ENCODE peak calls at places on chromosomes 11 and 22, in five cellular contexts. One of them, this sample, is unnamed.

GRCh38 chr11:104895619-104896018 is 2.6 kb downstream of the CASP12 start:
- DNase-seq in neural progenitor cell: no peak
- DNase-seq in Peyer's patch: no peak
- DNase-seq in psoas muscle: no peak
- DNase-seq in mammary epithelial cell: no peak
- DNase-seq in this sample: no peak

GRCh38 chr22:39302431-39302960 is 16.9 kb downstream of the RPL3 start:
- DNase-seq in psoas muscle: no peak
- DNase-seq in neural progenitor cell: no peak
- DNase-seq in Peyer's patch: no peak
- DNase-seq in mammary epithelial cell: no peak
- DNase-seq in this sample: no peak

GRCh38 chr11:62665075-62665629 is at the start of the genes C11orf98 and CSKMT:
- DNase-seq in neural progenitor cell: peak; percentile 96
- DNase-seq in Peyer's patch: peak; percentile 94
- DNase-seq in psoas muscle: peak; percentile 94
- DNase-seq in mammary epithelial cell: peak; percentile 91
- DNase-seq in this sample: peak; percentile 97

GRCh38 chr22:30398685-30399680 is 2.2 kb downstream of the SEC14L2 start:
- DNase-seq in mammary epithelial cell: peak; percentile 52
- DNase-seq in neural progenitor cell: no peak
- DNase-seq in psoas muscle: no peak
- DNase-seq in Peyer's patch: no peak
- DNase-seq in this sample: no peak

GRCh38 chr11:104090767-104091166 is 54.3 kb downstream of the DDI1 start:
- DNase-seq in psoas muscle: no peak
- DNase-seq in mammary epithelial cell: no peak
- DNase-seq in neural progenitor cell: peak; percentile 2
- DNase-seq in Peyer's patch: no peak
- DNase-seq in this sample: no peak

GRCh38 chr11:88206746-88207145 is 31.5 kb upstream of the RAB38 start:
- DNase-seq in psoas muscle: no peak
- DNase-seq in neural progenitor cell: no peak
- DNase-seq in Peyer's patch: no peak
- DNase-seq in mammary epithelial cell: peak; percentile 67
- DNase-seq in this sample: no peak

GRCh38 chr11:92240946-92241345 is 16.3 kb downstream of the FAT3 start:
- DNase-seq in Peyer's patch: no peak
- DNase-seq in mammary epithelial cell: no peak
- DNase-seq in neural progenitor cell: peak; percentile 72
- DNase-seq in psoas muscle: no peak
- DNase-seq in this sample: no peak

GRCh38 chr11:11349870-11350325 is 3.2 kb downstream of the CSNK2A3 start:
- DNase-seq in psoas muscle: no peak
- DNase-seq in neural progenitor cell: no peak
- DNase-seq in mammary epithelial cell: no peak
- DNase-seq in Peyer's patch: no peak
- DNase-seq in this sample: no peak

GRCh38 chr11:120285256-120285655 is 39.8 kb upstream of the TLCD5 start:
- DNase-seq in mammary epithelial cell: no peak
- DNase-seq in Peyer's patch: no peak
- DNase-seq in neural progenitor cell: no peak
- DNase-seq in psoas muscle: no peak
- DNase-seq in this sample: no peak

GRCh38 chr11:125552927-125553326 is 16.4 kb upstream of the EI24 start:
- DNase-seq in psoas muscle: no peak
- DNase-seq in neural progenitor cell: no peak
- DNase-seq in Peyer's patch: no peak
- DNase-seq in mammary epithelial cell: no peak
- DNase-seq in this sample: no peak

GRCh38 chr11:18374956-18375355 is 19.4 kb upstream of the LDHA start:
- DNase-seq in neural progenitor cell: no peak
- DNase-seq in psoas muscle: no peak
- DNase-seq in mammary epithelial cell: no peak
- DNase-seq in Peyer's patch: no peak
- DNase-seq in this sample: no peak

GRCh38 chr22:47071812-47072641 is 309.6 kb downstream of the TBC1D22A start:
- DNase-seq in neural progenitor cell: no peak
- DNase-seq in psoas muscle: no peak
- DNase-seq in Peyer's patch: no peak
- DNase-seq in mammary epithelial cell: no peak
- DNase-seq in this sample: no peak

GRCh38 chr11:114610984-114611944 is 15.7 kb upstream of the NXPE4 start:
- DNase-seq in mammary epithelial cell: no peak
- DNase-seq in neural progenitor cell: no peak
- DNase-seq in Peyer's patch: no peak
- DNase-seq in psoas muscle: no peak
- DNase-seq in this sample: no peak

GRCh38 chr22:46829140-46829891 is 66.9 kb downstream of the TBC1D22A start:
- DNase-seq in Peyer's patch: no peak
- DNase-seq in psoas muscle: no peak
- DNase-seq in neural progenitor cell: no peak
- DNase-seq in mammary epithelial cell: peak; percentile 42
- DNase-seq in this sample: no peak

GRCh38 chr22:20437253-20438065 is at the start of gene SCARF2:
- DNase-seq in mammary epithelial cell: no peak
- DNase-seq in psoas muscle: peak; percentile 71
- DNase-seq in neural progenitor cell: peak; percentile 81
- DNase-seq in Peyer's patch: no peak
- DNase-seq in this sample: peak; percentile 83

GRCh38 chr11:8389034-8389996 is 125.6 kb upstream of the LMO1 start:
- DNase-seq in neural progenitor cell: peak; percentile 18
- DNase-seq in Peyer's patch: no peak
- DNase-seq in psoas muscle: no peak
- DNase-seq in mammary epithelial cell: no peak
- DNase-seq in this sample: no peak

GRCh38 chr11:46271875-46272815 is 5.3 kb upstream of the CREB3L1 start:
- DNase-seq in Peyer's patch: no peak
- DNase-seq in mammary epithelial cell: no peak
- DNase-seq in neural progenitor cell: no peak
- DNase-seq in psoas muscle: no peak
- DNase-seq in this sample: no peak

GRCh38 chr11:98616256-98616655 is 404.5 kb upstream of the CNTN5 start:
- DNase-seq in Peyer's patch: no peak
- DNase-seq in psoas muscle: no peak
- DNase-seq in neural progenitor cell: peak; percentile 6
- DNase-seq in mammary epithelial cell: no peak
- DNase-seq in this sample: no peak

GRCh38 chr11:36296925-36297604 is 977 bp downstream of the PRR5L start:
- DNase-seq in neural progenitor cell: no peak
- DNase-seq in Peyer's patch: no peak
- DNase-seq in mammary epithelial cell: no peak
- DNase-seq in psoas muscle: no peak
- DNase-seq in this sample: no peak

DNA sequence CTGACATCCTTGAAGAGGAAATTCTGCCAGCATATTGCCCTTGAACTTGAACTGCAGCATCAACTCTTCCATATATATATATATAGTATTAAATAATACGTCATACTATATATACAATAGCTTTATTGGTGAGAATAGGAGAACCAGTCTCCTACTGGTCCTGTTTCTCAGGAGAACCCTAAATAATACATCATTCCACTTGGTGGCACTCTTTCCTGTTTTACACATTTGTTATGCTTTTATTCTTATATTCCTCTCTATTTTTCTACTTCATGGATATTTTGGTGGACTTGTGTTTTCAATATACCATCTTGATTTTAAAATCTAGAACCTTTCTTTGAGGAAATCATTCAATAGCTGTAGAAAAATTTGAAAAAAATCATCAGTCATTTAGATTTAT is 193.3 kb downstream of the TRPC6 start:
- DNase-seq in mammary epithelial cell: no peak
- DNase-seq in Peyer's patch: no peak
- DNase-seq in neural progenitor cell: no peak
- DNase-seq in psoas muscle: no peak
- DNase-seq in this sample: no peak
- TF ChIP-seq CTCF in mammary epithelial cell: peak; percentile 18
- TF ChIP-seq CTCF in Peyer's patch: no peak
- TF ChIP-seq CTCF in neural progenitor cell: peak; percentile 36
- TF ChIP-seq CTCF in psoas muscle: no peak
- TF ChIP-seq CTCF in this sample: no peak

GRCh38 chr22:45677060-45677459 is 5.4 kb downstream of the ATXN10 start:
- DNase-seq in psoas muscle: no peak
- DNase-seq in Peyer's patch: no peak
- DNase-seq in mammary epithelial cell: no peak
- DNase-seq in neural progenitor cell: no peak
- DNase-seq in this sample: no peak

GRCh38 chr22:45682069-45682468 is 10.4 kb downstream of the ATXN10 start:
- DNase-seq in Peyer's patch: no peak
- DNase-seq in psoas muscle: no peak
- DNase-seq in mammary epithelial cell: no peak
- DNase-seq in neural progenitor cell: no peak
- DNase-seq in this sample: no peak

GRCh38 chr22:45680932-45681700 is 9.5 kb downstream of the ATXN10 start:
- DNase-seq in Peyer's patch: no peak
- DNase-seq in psoas muscle: no peak
- DNase-seq in neural progenitor cell: no peak
- DNase-seq in mammary epithelial cell: peak; percentile 35
- DNase-seq in this sample: no peak

GRCh38 chr22:45676024-45676423 is 4.4 kb downstream of the ATXN10 start:
- DNase-seq in psoas muscle: no peak
- DNase-seq in neural progenitor cell: no peak
- DNase-seq in mammary epithelial cell: no peak
- DNase-seq in Peyer's patch: no peak
- DNase-seq in this sample: no peak

DNA sequence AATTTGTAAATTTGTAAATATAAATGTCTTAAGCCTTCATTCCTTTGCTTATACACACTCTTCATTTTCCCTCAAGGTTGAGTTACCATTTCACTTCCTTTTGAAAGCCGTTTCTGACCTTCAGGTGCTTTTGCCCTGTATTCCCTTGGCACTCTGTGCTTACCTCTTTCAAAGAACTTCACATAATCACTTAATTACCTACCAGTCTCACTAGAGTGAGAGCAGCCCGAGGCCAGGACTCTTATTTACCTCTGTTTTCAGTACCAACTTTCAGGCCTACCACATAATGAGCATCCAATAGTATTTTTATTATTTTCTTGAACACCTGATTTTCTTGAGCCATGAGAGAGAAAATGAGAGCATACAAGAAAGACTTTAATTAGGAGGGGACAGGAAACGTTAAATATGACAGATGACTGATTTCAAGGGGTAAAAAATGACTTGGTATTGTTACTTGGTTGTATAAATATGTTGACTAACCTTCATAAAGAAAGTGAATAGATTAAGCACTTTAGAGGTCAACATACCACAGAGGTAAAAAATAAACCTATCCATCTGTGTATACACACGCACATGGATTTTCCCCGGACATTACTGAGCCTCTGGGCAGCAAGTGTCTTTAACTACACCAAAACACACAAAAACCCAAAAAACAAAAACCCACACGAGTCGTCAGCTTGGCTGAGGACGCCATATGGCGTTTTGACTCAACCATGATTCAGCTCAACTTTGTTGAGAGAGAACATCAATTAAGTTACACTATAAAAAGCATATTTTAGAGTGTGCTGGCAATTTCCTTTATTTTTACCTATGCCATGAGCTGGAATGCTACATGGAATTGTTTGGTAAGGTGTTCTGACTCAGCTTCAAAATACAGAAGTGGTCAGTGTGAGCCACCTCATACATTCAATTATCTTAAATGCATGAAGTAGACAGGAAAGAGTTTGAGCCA is 7.6 kb downstream of the ATXN10 start:
- DNase-seq in Peyer's patch: no peak
- DNase-seq in neural progenitor cell: no peak
- DNase-seq in psoas muscle: no peak
- DNase-seq in mammary epithelial cell: peak; percentile 81
- DNase-seq in this sample: no peak
- H3K4me1 ChIP-seq in Peyer's patch: no peaks in the 10 kb centered on the region
- H3K4me1 ChIP-seq in neural progenitor cell: no peaks in the 10 kb centered on the region
- H3K4me1 ChIP-seq in psoas muscle: peaks cover 24% of the 10 kb centered on the region
- H3K4me1 ChIP-seq in mammary epithelial cell: peaks cover 30% of the 10 kb centered on the region
- H3K4me1 ChIP-seq in this sample: peaks cover 48% of the 10 kb centered on the region

GRCh38 chr22:32802291-32802826 is 854 bp downstream of the TIMP3 start:
- DNase-seq in neural progenitor cell: no peak
- DNase-seq in mammary epithelial cell: peak; percentile 26
- DNase-seq in psoas muscle: no peak
- DNase-seq in Peyer's patch: no peak
- DNase-seq in this sample: peak; percentile 51

GRCh38 chr22:32799516-32799915 is 2.0 kb upstream of the TIMP3 start:
- DNase-seq in mammary epithelial cell: no peak
- DNase-seq in Peyer's patch: no peak
- DNase-seq in psoas muscle: no peak
- DNase-seq in neural progenitor cell: no peak
- DNase-seq in this sample: no peak

GRCh38 chr22:32801436-32802290 is at the start of gene TIMP3:
- DNase-seq in Peyer's patch: peak; percentile 38
- DNase-seq in neural progenitor cell: peak; percentile 92
- DNase-seq in psoas muscle: peak; percentile 88
- DNase-seq in mammary epithelial cell: peak; percentile 66
- DNase-seq in this sample: peak; percentile 95

GRCh38 chr22:32800158-32800557 is 1.3 kb upstream of the TIMP3 start:
- DNase-seq in Peyer's patch: no peak
- DNase-seq in neural progenitor cell: no peak
- DNase-seq in psoas muscle: peak; percentile 49
- DNase-seq in mammary epithelial cell: no peak
- DNase-seq in this sample: peak; percentile 57

DNA sequence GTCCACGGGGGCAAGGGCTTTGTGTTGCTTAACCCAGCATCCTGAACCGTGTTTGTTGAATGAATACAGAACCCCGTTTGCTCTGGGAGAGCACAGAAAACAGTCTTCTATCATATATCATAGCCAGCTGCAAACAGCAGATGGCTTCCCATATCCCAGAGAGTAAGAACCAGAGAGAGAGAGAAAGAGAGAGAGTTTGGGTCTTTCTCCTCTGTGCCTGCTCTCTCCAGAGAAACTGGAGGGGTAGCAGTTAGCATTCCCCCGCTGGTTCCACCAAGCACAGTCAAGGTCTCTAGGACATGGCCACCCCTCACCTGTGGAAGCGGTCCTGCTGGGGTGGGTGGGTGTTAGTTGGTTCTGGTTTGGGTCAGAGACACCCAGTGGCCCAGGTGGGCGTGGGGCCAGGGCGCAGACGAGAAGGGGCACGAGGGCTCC is 487 bp upstream of the TIMP3 start:
- DNase-seq in neural progenitor cell: no peak
- DNase-seq in mammary epithelial cell: no peak
- DNase-seq in psoas muscle: no peak
- DNase-seq in Peyer's patch: no peak
- DNase-seq in this sample: no peak
- TF ChIP-seq CTCF in neural progenitor cell: no peak
- TF ChIP-seq CTCF in mammary epithelial cell: no peak
- TF ChIP-seq CTCF in psoas muscle: no peak
- TF ChIP-seq CTCF in Peyer's patch: no peak
- TF ChIP-seq CTCF in this sample: no peak

GRCh38 chr11:35158371-35159081 is 19.6 kb downstream of the CD44 start:
- DNase-seq in psoas muscle: peak; percentile 56
- DNase-seq in neural progenitor cell: no peak
- DNase-seq in Peyer's patch: no peak
- DNase-seq in mammary epithelial cell: peak; percentile 67
- DNase-seq in this sample: peak; percentile 72
- H3K4me1 ChIP-seq in psoas muscle: peaks cover 12% of the 10 kb centered on the region
- H3K4me1 ChIP-seq in neural progenitor cell: peaks cover 16% of the 10 kb centered on the region
- H3K4me1 ChIP-seq in Peyer's patch: no peaks in the 10 kb centered on the region
- H3K4me1 ChIP-seq in mammary epithelial cell: peaks cover 89% of the 10 kb centered on the region
- H3K4me1 ChIP-seq in this sample: peaks cover 85% of the 10 kb centered on the region

GRCh38 chr22:33467718-33468117 is 409.5 kb upstream of the SYN3 start:
- DNase-seq in neural progenitor cell: no peak
- DNase-seq in psoas muscle: no peak
- DNase-seq in Peyer's patch: no peak
- DNase-seq in mammary epithelial cell: no peak
- DNase-seq in this sample: no peak
- TF ChIP-seq CTCF in neural progenitor cell: peak; percentile 34
- TF ChIP-seq CTCF in psoas muscle: no peak
- TF ChIP-seq CTCF in Peyer's patch: no peak
- TF ChIP-seq CTCF in mammary epithelial cell: no peak
- TF ChIP-seq CTCF in this sample: no peak

This sample was measured in tibial artery.